ENCODE peak calls at places on chromosomes 6 and 20, in four cellular contexts. One of them, this sample, is unnamed.
A peak's percentile ranks its signal among the peaks of the same experiment; 100 is the strongest.

GRCh38 chr6:3500262-3501001 is 43.6 kb upstream of the SLC22A23 start:
- DNase-seq in esophagus muscularis mucosa: no peak
- DNase-seq in pancreas: no peak
- DNase-seq in astrocyte of the cerebellum: peak; percentile 79
- DNase-seq in this sample: no peak

GRCh38 chr6:167649486-167649885 is 177.2 kb upstream of the AFDN start:
- DNase-seq in esophagus muscularis mucosa: no peak
- DNase-seq in pancreas: no peak
- DNase-seq in astrocyte of the cerebellum: no peak
- DNase-seq in this sample: no peak

GRCh38 chr20:10467985-10468845 is 33.1 kb downstream of the SLX4IP start:
- DNase-seq in esophagus muscularis mucosa: no peak
- DNase-seq in pancreas: no peak
- DNase-seq in astrocyte of the cerebellum: no peak
- DNase-seq in this sample: no peak

GRCh38 chr6:125170376-125170775 is 16.8 kb downstream of the TPD52L1 start:
- DNase-seq in esophagus muscularis mucosa: no peak
- DNase-seq in pancreas: no peak
- DNase-seq in astrocyte of the cerebellum: no peak
- DNase-seq in this sample: no peak

GRCh38 chr20:3935956-3936340 is 46.8 kb downstream of the PANK2 start:
- DNase-seq in esophagus muscularis mucosa: no peak
- DNase-seq in pancreas: no peak
- DNase-seq in astrocyte of the cerebellum: no peak
- DNase-seq in this sample: no peak

GRCh38 chr20:64203037-64203777 is 39.0 kb downstream of the MYT1 start:
- DNase-seq in esophagus muscularis mucosa: no peak
- DNase-seq in pancreas: no peak
- DNase-seq in astrocyte of the cerebellum: no peak
- DNase-seq in this sample: no peak

GRCh38 chr20:43727980-43728590 is 1.3 kb upstream of the GTSF1L start:
- DNase-seq in esophagus muscularis mucosa: no peak
- DNase-seq in pancreas: no peak
- DNase-seq in astrocyte of the cerebellum: no peak
- DNase-seq in this sample: no peak

GRCh38 chr6:118724211-118724610 is 72.8 kb upstream of the CEP85L start:
- DNase-seq in esophagus muscularis mucosa: no peak
- DNase-seq in pancreas: no peak
- DNase-seq in astrocyte of the cerebellum: no peak
- DNase-seq in this sample: peak; percentile 21

GRCh38 chr20:57429579-57430202 is 38.5 kb downstream of the RBM38 start:
- DNase-seq in esophagus muscularis mucosa: no peak
- DNase-seq in pancreas: no peak
- DNase-seq in astrocyte of the cerebellum: no peak
- DNase-seq in this sample: no peak

GRCh38 chr6:92762414-92763374 is 656.7 kb downstream of the EPHA7 start:
- DNase-seq in esophagus muscularis mucosa: no peak
- DNase-seq in pancreas: no peak
- DNase-seq in astrocyte of the cerebellum: no peak
- DNase-seq in this sample: peak; percentile 60

GRCh38 chr20:23548408-23548807 is 19.9 kb downstream of the CST9L start:
- DNase-seq in esophagus muscularis mucosa: peak; percentile 88
- DNase-seq in pancreas: no peak
- DNase-seq in astrocyte of the cerebellum: no peak
- DNase-seq in this sample: no peak

GRCh38 chr6:133778414-133778813 is 110.5 kb upstream of the TCF21 start:
- DNase-seq in esophagus muscularis mucosa: no peak
- DNase-seq in pancreas: no peak
- DNase-seq in astrocyte of the cerebellum: peak; percentile 39
- DNase-seq in this sample: peak; percentile 94

GRCh38 chr20:14232650-14233049 is 104.8 kb downstream of the FLRT3 start:
- DNase-seq in esophagus muscularis mucosa: no peak
- DNase-seq in pancreas: no peak
- DNase-seq in astrocyte of the cerebellum: no peak
- DNase-seq in this sample: no peak

GRCh38 chr6:8839626-8840025 is 404.3 kb upstream of the SLC35B3 start:
- DNase-seq in esophagus muscularis mucosa: no peak
- DNase-seq in pancreas: no peak
- DNase-seq in astrocyte of the cerebellum: no peak
- DNase-seq in this sample: no peak

GRCh38 chr6:53347921-53348435 is 772 bp downstream of the ELOVL5 start:
- DNase-seq in esophagus muscularis mucosa: peak; percentile 93
- DNase-seq in pancreas: peak; percentile 52
- DNase-seq in astrocyte of the cerebellum: no peak
- DNase-seq in this sample: no peak

GRCh38 chr6:79301290-79301689 is 66.8 kb upstream of the HMGN3 start:
- DNase-seq in esophagus muscularis mucosa: no peak
- DNase-seq in pancreas: no peak
- DNase-seq in astrocyte of the cerebellum: no peak
- DNase-seq in this sample: no peak

GRCh38 chr20:2817891-2818595 is 1.9 kb downstream of the TMEM239 start:
- DNase-seq in esophagus muscularis mucosa: no peak
- DNase-seq in pancreas: no peak
- DNase-seq in astrocyte of the cerebellum: no peak
- DNase-seq in this sample: no peak

GRCh38 chr6:33419580-33420492 is at the start of gene SYNGAP1:
- DNase-seq in esophagus muscularis mucosa: no peak
- DNase-seq in pancreas: peak; percentile 46
- DNase-seq in astrocyte of the cerebellum: no peak
- DNase-seq in this sample: no peak

GRCh38 chr6:95690328-95690727 is 113.0 kb downstream of the MANEA start:
- DNase-seq in esophagus muscularis mucosa: no peak
- DNase-seq in pancreas: no peak
- DNase-seq in astrocyte of the cerebellum: no peak
- DNase-seq in this sample: no peak

GRCh38 chr6:22112490-22112889 is 184.3 kb downstream of the PRL start:
- DNase-seq in esophagus muscularis mucosa: no peak
- DNase-seq in pancreas: no peak
- DNase-seq in astrocyte of the cerebellum: no peak
- DNase-seq in this sample: peak; percentile 18

GRCh38 chr20:46406200-46406985 is at the start of gene ELMO2:
- DNase-seq in esophagus muscularis mucosa: peak; percentile 100
- DNase-seq in pancreas: peak; percentile 98
- DNase-seq in astrocyte of the cerebellum: peak; percentile 94
- DNase-seq in this sample: peak; percentile 90

GRCh38 chr6:126017668-126018067 is 31.3 kb downstream of the TRMT11 start:
- DNase-seq in esophagus muscularis mucosa: no peak
- DNase-seq in pancreas: no peak
- DNase-seq in astrocyte of the cerebellum: no peak
- DNase-seq in this sample: no peak

GRCh38 chr20:49852522-49853055 is 40.0 kb downstream of the SLC9A8 start:
- DNase-seq in esophagus muscularis mucosa: no peak
- DNase-seq in pancreas: no peak
- DNase-seq in astrocyte of the cerebellum: no peak
- DNase-seq in this sample: no peak

GRCh38 chr6:142316791-142317368 is 15.1 kb downstream of the ADGRG6 start:
- DNase-seq in esophagus muscularis mucosa: no peak
- DNase-seq in pancreas: no peak
- DNase-seq in astrocyte of the cerebellum: no peak
- DNase-seq in this sample: no peak

GRCh38 chr20:37706298-37706697 is 12.5 kb downstream of the CTNNBL1 start:
- DNase-seq in esophagus muscularis mucosa: no peak
- DNase-seq in pancreas: no peak
- DNase-seq in astrocyte of the cerebellum: no peak
- DNase-seq in this sample: no peak

GRCh38 chr20:1688886-1689538 is 31.4 kb upstream of the SIRPG start:
- DNase-seq in esophagus muscularis mucosa: peak; percentile 70
- DNase-seq in pancreas: no peak
- DNase-seq in astrocyte of the cerebellum: no peak
- DNase-seq in this sample: no peak

GRCh38 chr6:77445214-77445613 is 18.1 kb downstream of the HTR1B start:
- DNase-seq in esophagus muscularis mucosa: no peak
- DNase-seq in pancreas: no peak
- DNase-seq in astrocyte of the cerebellum: no peak
- DNase-seq in this sample: no peak

GRCh38 chr6:3912366-3913076 is 63.3 kb downstream of the FAM50B start:
- DNase-seq in esophagus muscularis mucosa: no peak
- DNase-seq in pancreas: no peak
- DNase-seq in astrocyte of the cerebellum: no peak
- DNase-seq in this sample: no peak

GRCh38 chr6:36820700-36821580 is 18.3 kb downstream of the CPNE5 start:
- DNase-seq in esophagus muscularis mucosa: no peak
- DNase-seq in pancreas: no peak
- DNase-seq in astrocyte of the cerebellum: no peak
- DNase-seq in this sample: peak; percentile 89

GRCh38 chr6:154478021-154478651 is 32.3 kb downstream of the CNKSR3 start:
- DNase-seq in esophagus muscularis mucosa: no peak
- DNase-seq in pancreas: peak; percentile 34
- DNase-seq in astrocyte of the cerebellum: no peak
- DNase-seq in this sample: no peak

GRCh38 chr20:45305262-45305661 is 1.4 kb upstream of the RBPJL start:
- DNase-seq in esophagus muscularis mucosa: no peak
- DNase-seq in pancreas: peak; percentile 88
- DNase-seq in astrocyte of the cerebellum: no peak
- DNase-seq in this sample: no peak

GRCh38 chr20:45306431-45306982 is at the start of gene RBPJL:
- DNase-seq in esophagus muscularis mucosa: no peak
- DNase-seq in pancreas: peak; percentile 89
- DNase-seq in astrocyte of the cerebellum: no peak
- DNase-seq in this sample: no peak

GRCh38 chr20:45307076-45307645 is 521 bp downstream of the RBPJL start:
- DNase-seq in esophagus muscularis mucosa: no peak
- DNase-seq in pancreas: no peak
- DNase-seq in astrocyte of the cerebellum: no peak
- DNase-seq in this sample: no peak

GRCh38 chr20:45309075-45309474 is 976 bp upstream of the MATN4 start:
- DNase-seq in esophagus muscularis mucosa: no peak
- DNase-seq in pancreas: no peak
- DNase-seq in astrocyte of the cerebellum: no peak
- DNase-seq in this sample: no peak

GRCh38 chr20:45308078-45308778 is at the start of gene MATN4:
- DNase-seq in esophagus muscularis mucosa: no peak
- DNase-seq in pancreas: peak; percentile 81
- DNase-seq in astrocyte of the cerebellum: no peak
- DNase-seq in this sample: no peak
- TF ChIP-seq CTCF in esophagus muscularis mucosa: no peak
- TF ChIP-seq CTCF in pancreas: peak; percentile 14
- TF ChIP-seq CTCF in astrocyte of the cerebellum: no peak
- TF ChIP-seq CTCF in this sample: peak; percentile 10

GRCh38 chr6:136226027-136226673 is 24.0 kb downstream of the MTFR2 start:
- DNase-seq in esophagus muscularis mucosa: no peak
- DNase-seq in pancreas: no peak
- DNase-seq in astrocyte of the cerebellum: peak; percentile 53
- DNase-seq in this sample: no peak
- H3K4me3 ChIP-seq in esophagus muscularis mucosa: peak overlapping the region; percentile 28
- H3K4me3 ChIP-seq in pancreas: no peak overlapping the region
- H3K4me3 ChIP-seq in astrocyte of the cerebellum: no peak overlapping the region
- H3K4me3 ChIP-seq in this sample: no peak overlapping the region

GRCh38 chr6:34424200-34425131 is 1.4 kb downstream of the RPS10 start:
- DNase-seq in esophagus muscularis mucosa: no peak
- DNase-seq in pancreas: no peak
- DNase-seq in astrocyte of the cerebellum: no peak
- DNase-seq in this sample: no peak
- TF ChIP-seq CTCF in esophagus muscularis mucosa: no peak
- TF ChIP-seq CTCF in pancreas: no peak
- TF ChIP-seq CTCF in astrocyte of the cerebellum: no peak
- TF ChIP-seq CTCF in this sample: no peak

GRCh38 chr6:45445364-45445748 is 67.6 kb upstream of the SUPT3H start:
- DNase-seq in esophagus muscularis mucosa: no peak
- DNase-seq in pancreas: no peak
- DNase-seq in astrocyte of the cerebellum: no peak
- DNase-seq in this sample: no peak
- H3K4me3 ChIP-seq in esophagus muscularis mucosa: no peak overlapping the region
- H3K4me3 ChIP-seq in pancreas: no peak overlapping the region
- H3K4me3 ChIP-seq in astrocyte of the cerebellum: no peak overlapping the region
- H3K4me3 ChIP-seq in this sample: no peak overlapping the region

DNA sequence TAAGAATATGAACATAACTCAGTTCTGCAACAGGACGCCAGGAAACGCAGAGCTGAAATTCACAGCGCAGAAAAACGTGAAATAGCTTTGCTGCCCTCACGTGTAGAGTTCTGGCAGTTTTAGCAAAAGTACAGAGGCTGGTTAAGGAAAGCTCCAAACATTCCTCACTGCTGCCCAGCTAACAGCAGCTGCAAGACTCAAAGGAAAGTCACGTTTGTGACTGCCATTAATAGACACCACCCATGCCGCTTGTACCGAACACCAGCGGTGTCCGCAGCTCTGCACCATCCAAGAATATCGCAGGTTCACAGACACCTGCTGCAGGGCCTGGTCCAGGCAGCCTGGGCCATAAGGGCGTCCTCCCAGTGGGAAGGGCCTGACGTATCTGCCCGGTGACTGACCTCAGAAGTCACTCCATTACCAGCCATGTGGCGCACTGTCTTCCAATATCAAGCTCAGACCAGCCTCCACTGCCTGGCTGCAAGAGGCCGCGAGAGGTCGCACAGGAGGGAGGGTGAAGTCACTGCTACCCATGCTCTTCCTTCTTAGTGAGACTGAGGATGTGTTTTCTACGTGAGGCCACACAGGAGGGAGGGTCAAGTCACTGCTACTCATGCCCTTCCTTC is 61.4 kb downstream of the WDR27 start:
- DNase-seq in esophagus muscularis mucosa: no peak
- DNase-seq in pancreas: no peak
- DNase-seq in astrocyte of the cerebellum: no peak
- DNase-seq in this sample: no peak
- TF ChIP-seq CTCF in esophagus muscularis mucosa: no peak
- TF ChIP-seq CTCF in pancreas: no peak
- TF ChIP-seq CTCF in astrocyte of the cerebellum: peak; percentile 5
- TF ChIP-seq CTCF in this sample: no peak